ENCODE peak calls at places on chromosomes 5 and 9, in nine cellular contexts. H, B, J, V, F, L, N, Z and Q are unnamed samples.

GRCh38 chr9:131441441-131441840 is 47.6 kb downstream of the PRRC2B start:
- DNase-seq in L (no peak), F (no peak), V (no peak), B (no peak), H (no peak), J (no peak), N (no peak), Z (no peak), Q (no peak)

GRCh38 chr9:89739531-89740315 is 134.9 kb downstream of the GADD45G start:
- DNase-seq in N (no peak), H (no peak), J (no peak), L (no peak), Z (no peak), B (peak; percentile 54), F (no peak), V (no peak), Q (no peak)

GRCh38 chr5:14160116-14160515 is 17.0 kb downstream of the TRIO start:
- DNase-seq in H (no peak), Z (no peak), V (no peak), N (no peak), F (no peak), J (no peak), L (no peak), B (no peak), Q (no peak)

GRCh38 chr5:106521701-106522100 is 1149.0 kb downstream of the EFNA5 start:
- DNase-seq in H (no peak), L (peak; percentile 34), V (no peak), J (no peak), Z (no peak), F (no peak), B (no peak), N (peak; percentile 49), Q (no peak)

GRCh38 chr9:20355022-20355421 is 267.3 kb downstream of the MLLT3 start:
- DNase-seq in H (no peak), B (no peak), V (no peak), F (peak; percentile 10), J (peak; percentile 53), Z (no peak), L (peak; percentile 71), N (no peak), Q (no peak)

GRCh38 chr9:136860933-136861873 is 4.9 kb downstream of the EDF1 start:
- DNase-seq in H (no peak), J (no peak), B (no peak), V (no peak), N (no peak), L (no peak), F (no peak), Z (no peak), Q (no peak)

GRCh38 chr5:151181818-151182217 is 24.2 kb upstream of the ANXA6 start:
- DNase-seq in V (no peak), N (no peak), F (no peak), B (no peak), J (no peak), Z (no peak), L (no peak), H (no peak), Q (no peak)

GRCh38 chr5:67235399-67236110 is 39.0 kb upstream of the CD180 start:
- DNase-seq in J (no peak), Z (no peak), V (no peak), F (no peak), L (no peak), B (no peak), H (no peak), N (no peak), Q (no peak)

GRCh38 chr5:172334196-172334595 is 50.6 kb upstream of the UBTD2 start:
- DNase-seq in H (no peak), B (no peak), V (no peak), N (peak; percentile 10), Z (no peak), J (no peak), L (no peak), F (no peak), Q (no peak)
- TF ChIP-seq CTCF in H (no peak), B (no peak), V (no peak), N (peak; percentile 34), Z (no peak), J (peak; percentile 6), L (no peak), F (no peak), Q (peak; percentile 27)

GRCh38 chr9:92767078-92768054 is 2.7 kb upstream of the BICD2 start:
- DNase-seq in B (no peak), H (peak; percentile 4), V (no peak), F (no peak), L (no peak), Z (no peak), J (no peak), N (no peak), Q (no peak)

GRCh38 chr9:92773810-92774209 is 9.2 kb upstream of the BICD2 start:
- DNase-seq in Z (no peak), F (no peak), L (no peak), B (no peak), N (no peak), V (no peak), H (no peak), J (no peak), Q (no peak)

GRCh38 chr9:92769276-92769675 is 4.6 kb upstream of the BICD2 start:
- DNase-seq in L (no peak), V (no peak), N (no peak), H (no peak), J (no peak), B (no peak), F (no peak), Z (no peak), Q (no peak)

GRCh38 chr9:92771309-92771708 is 6.7 kb upstream of the BICD2 start:
- DNase-seq in N (no peak), H (no peak), J (no peak), L (no peak), V (no peak), Z (no peak), F (no peak), B (no peak), Q (no peak)

GRCh38 chr9:92770005-92770995 is 5.7 kb upstream of the BICD2 start:
- DNase-seq in H (no peak), Z (no peak), F (no peak), L (peak; percentile 32), N (peak; percentile 49), V (peak; percentile 70), J (no peak), B (no peak), Q (no peak)
- TF ChIP-seq CTCF in H (no peak), Z (no peak), F (no peak), L (no peak), N (no peak), V (no peak), J (no peak), B (no peak), Q (no peak)

GRCh38 chr5:114780290-114780689 is 389.4 kb downstream of the TRIM36 start:
- DNase-seq in Z (no peak), B (no peak), N (no peak), H (no peak), L (no peak), J (no peak), F (no peak), V (no peak), Q (no peak)

GRCh38 chr5:114782217-114782616 is 387.5 kb downstream of the TRIM36 start:
- DNase-seq in F (no peak), H (no peak), B (no peak), Z (no peak), J (no peak), V (no peak), L (no peak), N (no peak), Q (no peak)

DNA sequence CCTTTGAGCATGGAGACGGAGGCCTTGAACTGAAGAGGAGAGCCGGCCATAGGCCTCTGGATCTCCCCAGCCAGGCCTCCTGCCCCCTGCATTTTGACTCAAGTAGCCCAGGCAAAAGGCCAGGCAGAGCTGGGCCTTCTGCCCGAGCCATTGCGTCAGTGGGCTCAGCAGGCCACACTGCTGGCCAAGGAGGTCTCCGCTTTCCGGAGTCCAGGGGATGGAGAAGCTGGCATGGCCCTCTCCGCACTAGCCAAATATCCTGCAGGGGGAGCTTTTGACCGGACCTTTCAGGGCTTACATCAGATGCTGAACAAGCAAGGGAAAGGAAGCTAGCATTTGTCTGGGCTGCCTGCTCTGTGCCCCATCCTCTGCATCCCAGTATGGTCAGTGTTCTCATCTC is 386.8 kb downstream of the TRIM36 start:
- DNase-seq in Z (no peak), H (no peak), F (peak; percentile 7), L (no peak), B (no peak), V (no peak), J (no peak), N (peak; percentile 3), Q (no peak)
- TF ChIP-seq CTCF in Z (no peak), H (no peak), F (no peak), L (no peak), B (no peak), V (no peak), J (no peak), N (no peak), Q (no peak)

GRCh38 chr5:59893436-59894227 is at the start of gene PDE4D:
- DNase-seq in N (peak; percentile 56), H (peak; percentile 46), Z (no peak), B (peak; percentile 88), F (peak; percentile 83), J (no peak), L (peak; percentile 57), V (peak; percentile 17), Q (peak; percentile 95)
- TF ChIP-seq CTCF in N (no peak), H (peak; percentile 41), Z (no peak), B (no peak), F (peak; percentile 36), J (no peak), L (no peak), V (no peak), Q (peak; percentile 50)

DNA sequence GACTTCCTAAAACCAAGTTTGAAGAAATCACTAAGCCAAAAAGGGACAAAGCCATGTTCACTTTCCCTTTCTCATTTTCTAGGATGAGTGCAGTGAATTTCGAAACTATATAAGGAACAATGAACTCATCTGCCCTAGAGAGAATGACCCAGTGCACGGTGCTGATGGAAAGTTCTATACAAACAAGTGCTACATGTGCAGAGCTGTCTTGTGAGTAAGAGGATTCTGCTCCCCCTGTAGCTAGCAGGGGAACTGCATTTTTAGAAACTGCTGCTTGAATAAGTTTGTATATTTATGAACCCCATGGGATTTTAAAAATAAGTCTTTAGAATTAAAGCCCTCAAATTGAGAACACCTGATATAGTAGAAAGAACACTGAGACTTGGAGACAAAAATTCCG is 42.7 kb upstream of the SPINK14 start:
- DNase-seq in B (no peak), V (no peak), Z (no peak), J (peak; percentile 4), L (no peak), F (peak; percentile 13), H (no peak), N (peak; percentile 33), Q (no peak)
- TF ChIP-seq CTCF in B (no peak), V (no peak), Z (no peak), J (peak; percentile 32), L (no peak), F (no peak), H (no peak), N (no peak), Q (peak; percentile 53)

DNA sequence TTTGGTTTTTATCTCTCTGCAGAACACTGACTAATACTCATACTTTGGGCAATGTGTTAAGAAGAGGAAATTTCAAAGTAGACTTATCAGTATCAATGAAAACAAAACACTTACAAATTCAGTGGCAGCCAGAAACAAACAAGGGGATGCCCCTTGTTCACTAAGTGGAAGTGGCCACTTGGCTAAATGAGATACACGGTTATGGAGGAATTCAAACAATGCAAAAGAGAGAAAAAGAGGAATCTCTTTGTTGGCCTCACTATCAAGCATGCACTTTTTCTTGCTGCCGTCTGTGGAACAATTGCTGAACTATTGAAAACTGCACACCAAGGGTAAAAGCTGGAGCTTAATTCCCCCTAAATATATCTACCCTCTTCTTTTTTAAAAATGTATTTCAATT is 2044.9 kb upstream of the CDH6 start:
- DNase-seq in N (no peak), F (no peak), B (no peak), J (no peak), Z (no peak), V (no peak), H (no peak), L (no peak), Q (no peak)
- TF ChIP-seq CTCF in N (no peak), F (no peak), B (no peak), J (no peak), Z (no peak), V (no peak), H (no peak), L (no peak), Q (no peak)